ENCODE peak calls at places on chromosomes 7 and 10, in eight cellular contexts. N is fibroblast of lung; R is BJ; J is CD8-positive, alpha-beta T cell; V is fibroblast of the aortic adventitia; Y is heart left ventricle; U is A549; Q is astrocyte of the spinal cord. M is an unnamed sample.

GRCh38 chr10:29691564-29692064 is 56.8 kb upstream of the SVIL start:
- DNase-seq in N (no peak), R (no peak), J (no peak), V (peak), Y (peak), U (no peak), Q (peak), M (no peak)

GRCh38 chr7:113918946-113919345 is at the start of gene PPP1R3A:
- DNase-seq in N (no peak), R (no peak), J (no peak), V (no peak), Y (no peak), U (no peak), Q (no peak), M (no peak)

GRCh38 chr7:44104880-44105771 is 981 bp downstream of the AEBP1 start:
- DNase-seq in N (peak), R (peak), J (no peak), V (peak), Y (no peak), U (no peak), Q (peak), M (peak)

GRCh38 chr7:105521027-105521730 is 892 bp downstream of the PUS7 start:
- DNase-seq in N (peak), R (no peak), J (no peak), V (peak), Y (peak), U (peak), Q (peak), M (no peak)

GRCh38 chr7:119377-120163 is 72.8 kb upstream of the FAM20C start:
- DNase-seq in N (peak), R (no peak), J (no peak), V (no peak), Y (peak), U (no peak), Q (peak), M (no peak)

GRCh38 chr7:152120210-152120609 is 94.7 kb downstream of the GALNT11 start:
- DNase-seq in N (no peak), R (no peak), J (no peak), V (no peak), Y (no peak), U (no peak), Q (no peak), M (no peak)

GRCh38 chr7:75983471-75984129 is 10.8 kb downstream of the TMEM120A start:
- DNase-seq in N (no peak), R (no peak), J (no peak), V (no peak), Y (no peak), U (no peak), Q (no peak), M (no peak)

GRCh38 chr7:104973909-104974415 is 40.0 kb upstream of the KMT2E start:
- DNase-seq in N (peak), R (peak), J (no peak), V (peak), Y (peak), U (no peak), Q (peak), M (no peak)

GRCh38 chr10:12455318-12455717 is 106.0 kb downstream of the CAMK1D start:
- DNase-seq in N (no peak), R (no peak), J (no peak), V (no peak), Y (no peak), U (no peak), Q (no peak), M (no peak)

GRCh38 chr7:33764752-33765451 is 140.4 kb upstream of the BMPER start:
- DNase-seq in N (peak), R (no peak), J (no peak), V (peak), Y (no peak), U (no peak), Q (peak), M (no peak)

GRCh38 chr7:105656922-105657521 is 75.7 kb upstream of the EFCAB10 start:
- DNase-seq in N (peak), R (no peak), J (peak), V (no peak), Y (no peak), U (peak), Q (no peak), M (no peak)

GRCh38 chr10:62501547-62501946 is 127.4 kb downstream of the ZNF365 start:
- DNase-seq in N (peak), R (no peak), J (no peak), V (peak), Y (no peak), U (no peak), Q (no peak), M (no peak)

GRCh38 chr10:62895058-62895457 is 78.9 kb upstream of the EGR2 start:
- DNase-seq in N (peak), R (peak), J (no peak), V (peak), Y (no peak), U (no peak), Q (no peak), M (no peak)

GRCh38 chr10:112379635-112380296 is 5.8 kb downstream of the ACSL5 start:
- DNase-seq in N (no peak), R (no peak), J (no peak), V (peak), Y (no peak), U (peak), Q (no peak), M (no peak)

GRCh38 chr7:4878336-4879335 is 4.9 kb downstream of the RADIL start:
- DNase-seq in N (no peak), R (peak), J (no peak), V (no peak), Y (no peak), U (no peak), Q (peak), M (no peak)

GRCh38 chr7:155459133-155459866 is 1.4 kb downstream of the EN2 start:
- DNase-seq in N (no peak), R (no peak), J (no peak), V (no peak), Y (no peak), U (no peak), Q (no peak), M (no peak)
- H3K4me3 ChIP-seq in N (no peak), R (no peak), J (peak), V (no peak), Y (peak), U (no peak), Q (no peak), M (no peak)

GRCh38 chr7:137601642-137602041 is 245.1 kb downstream of the DGKI start:
- DNase-seq in N (no peak), R (no peak), J (no peak), V (no peak), Y (no peak), U (no peak), Q (no peak), M (no peak)

GRCh38 chr7:137609500-137609899 is 237.3 kb downstream of the DGKI start:
- DNase-seq in N (no peak), R (no peak), J (no peak), V (peak), Y (no peak), U (no peak), Q (peak), M (peak)

DNA sequence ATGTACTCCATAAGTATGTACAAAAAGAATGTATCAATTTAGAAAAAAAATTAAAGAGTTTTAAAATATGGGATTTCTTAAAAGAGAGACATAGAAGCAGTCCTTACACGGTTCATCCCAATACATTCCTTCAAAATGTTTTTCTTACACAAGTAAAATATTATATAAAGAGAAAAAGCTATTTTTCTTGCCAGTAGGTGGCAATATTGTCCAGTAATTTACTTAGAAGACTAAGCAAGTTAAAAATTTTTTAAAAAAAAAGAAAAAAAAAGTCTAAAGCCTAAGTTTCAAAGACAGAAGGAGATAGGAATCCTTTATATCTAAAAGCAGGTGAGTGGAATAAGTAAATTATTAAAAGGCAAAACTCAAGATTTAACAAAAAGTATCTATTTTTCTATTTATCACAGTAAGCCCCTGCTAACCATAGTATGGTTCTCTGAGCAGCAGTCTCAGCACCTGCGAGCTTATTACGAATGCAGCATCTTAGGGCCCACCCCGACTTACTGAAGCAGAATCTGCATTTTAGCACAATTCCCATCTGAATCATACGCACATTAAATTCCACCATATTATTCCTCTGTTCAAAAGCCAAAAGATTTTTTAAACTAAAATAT is 240.6 kb downstream of the DGKI start:
- DNase-seq in N (peak), R (peak), J (no peak), V (peak), Y (no peak), U (peak), Q (peak), M (no peak)
- TF ChIP-seq CTCF in N (no peak), R (peak), J (peak), V (peak), Y (peak), U (peak), Q (peak), M (no peak)

GRCh38 chr7:27155816-27156507 is 513 bp downstream of the HOXA7 start:
- DNase-seq in N (peak), R (no peak), J (no peak), V (no peak), Y (no peak), U (peak), Q (peak), M (no peak)
- H3K4me3 ChIP-seq in N (peak), R (peak), J (peak), V (no peak), Y (peak), U (peak), Q (peak), M (peak)

DNA sequence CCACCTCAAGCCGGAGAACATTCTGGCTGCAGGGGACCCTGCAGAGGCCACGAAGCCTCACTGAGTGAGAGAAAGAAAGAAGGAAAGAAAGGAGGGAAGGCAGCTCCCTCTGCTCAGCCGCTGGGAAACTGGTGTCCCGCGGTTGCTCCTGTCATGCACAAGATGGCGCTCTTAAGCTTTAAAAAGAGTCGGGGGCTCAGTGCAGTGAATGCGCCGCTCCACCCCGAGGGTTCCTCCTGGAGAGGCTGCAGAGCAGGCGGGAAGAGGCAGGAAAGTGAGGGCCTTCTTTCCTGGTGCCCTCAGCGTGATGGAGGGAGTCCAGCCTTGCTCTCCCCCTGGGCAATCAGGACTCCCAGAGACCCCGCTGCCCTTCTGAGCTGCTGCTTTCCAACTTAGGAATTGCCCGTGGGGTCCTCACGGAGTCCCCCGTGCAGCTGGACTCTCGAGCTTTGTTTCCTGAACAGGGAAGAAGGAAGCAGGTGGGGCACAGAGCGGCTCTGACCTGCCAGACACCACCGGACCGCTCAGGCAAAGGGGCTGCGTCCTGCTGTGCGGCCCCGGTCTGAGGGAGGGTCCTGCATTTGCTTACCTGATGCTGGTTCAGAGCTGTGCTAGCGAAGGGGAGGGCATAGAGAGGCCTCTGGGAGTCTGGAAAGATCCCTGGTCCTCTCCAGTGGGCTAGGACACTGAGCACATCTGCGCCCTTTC is 141.9 kb upstream of the MKI67 start:
- DNase-seq in N (peak), R (no peak), J (no peak), V (no peak), Y (no peak), U (peak), Q (no peak), M (no peak)
- TF ChIP-seq CTCF in N (peak), R (peak), J (no peak), V (no peak), Y (peak), U (peak), Q (peak), M (peak)

DNA sequence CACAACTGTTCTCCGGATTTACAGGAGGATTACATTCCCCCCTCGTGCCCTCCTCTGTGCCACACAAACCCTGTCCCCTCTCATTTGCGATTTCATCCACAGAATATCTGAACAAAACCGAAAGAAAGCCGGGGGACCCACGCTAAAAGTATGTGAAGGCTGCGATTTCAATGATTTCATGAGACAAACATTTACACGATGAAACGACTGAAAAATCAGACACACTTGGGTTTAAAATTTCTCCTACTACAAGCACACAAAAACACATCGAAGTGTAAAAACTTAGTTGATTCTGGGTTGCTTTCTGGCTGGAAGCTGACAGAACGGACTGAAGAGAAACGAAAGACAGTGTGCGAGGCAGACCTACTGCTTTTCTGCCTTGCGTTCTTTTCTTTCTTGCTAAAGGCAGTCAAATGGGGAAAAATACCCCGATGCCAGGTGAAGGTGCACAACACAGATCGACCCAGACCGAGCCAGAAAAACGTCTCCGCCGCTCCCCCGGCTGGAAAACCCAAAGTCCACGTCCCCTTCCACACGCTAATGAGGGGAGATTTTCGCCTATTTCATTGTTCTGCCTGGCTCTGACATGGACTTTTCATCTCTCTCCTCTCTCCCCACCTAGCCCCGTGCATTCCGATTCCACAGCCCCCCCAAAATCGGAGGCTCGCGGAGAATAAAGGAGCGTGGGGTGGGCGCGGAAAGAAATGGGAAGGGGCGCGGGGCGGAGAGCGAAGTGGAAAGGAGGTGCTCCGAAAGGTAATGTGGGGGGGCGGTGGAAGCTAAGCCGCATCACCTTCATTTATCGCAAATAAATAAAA is 1.1 kb downstream of the HIPK2 start:
- DNase-seq in N (peak), R (no peak), J (peak), V (peak), Y (no peak), U (peak), Q (peak), M (no peak)
- H3K4me3 ChIP-seq in N (peak), R (peak), J (peak), V (peak), Y (peak), U (peak), Q (peak), M (peak)

GRCh38 chr7:126803060-126803665 is 449.6 kb downstream of the GRM8 start:
- DNase-seq in N (peak), R (peak), J (no peak), V (peak), Y (no peak), U (peak), Q (peak), M (peak)
- TF ChIP-seq CTCF in N (peak), R (peak), J (peak), V (peak), Y (peak), U (peak), Q (peak), M (peak)

M was measured in epithelial cell of proximal tubule.